ENCODE peak calls at places on chromosome 12, in eight cellular contexts. S is fibroblast of the aortic adventitia; D is Panc1; X is dorsolateral prefrontal cortex; K is GM13977; J is mammary epithelial cell; V is activated CD4-positive, alpha-beta T cell treated with anti-CD3 and anti-CD28 coated beads, Interleukin-2, amount 50 U/mL, for 4 hours; P is ELR. L is an unnamed sample.
A peak's percentile ranks its signal among the peaks of the same experiment; 100 is the strongest.

GRCh38 chr12:3527736-3528135 is 36.7 kb downstream of the PRMT8 start:
- DNase-seq in S (no peak), D (no peak), X (no peak), K (no peak), J (no peak), V (no peak), P (no peak), L (no peak)

GRCh38 chr12:114790276-114790675 is 106.3 kb upstream of the TBX3 start:
- DNase-seq in S (no peak), D (no peak), X (no peak), K (no peak), J (no peak), V (no peak), P (no peak), L (no peak)

GRCh38 chr12:29726321-29726692 is 57.4 kb downstream of the TMTC1 start:
- DNase-seq in S (peak; percentile 30), D (no peak), X (no peak), K (no peak), J (no peak), V (no peak), P (no peak), L (no peak)

GRCh38 chr12:46124848-46125619 is 134.7 kb upstream of the SCAF11 start:
- DNase-seq in S (peak; percentile 92), D (peak; percentile 54), X (no peak), K (peak; percentile 53), J (peak; percentile 74), V (peak; percentile 25), P (peak; percentile 88), L (peak; percentile 77)

GRCh38 chr12:47828967-47829482 is 9.3 kb upstream of the HDAC7 start:
- DNase-seq in S (peak; percentile 73), D (no peak), X (no peak), K (no peak), J (peak; percentile 79), V (no peak), P (peak; percentile 83), L (peak; percentile 92)

GRCh38 chr12:91877022-91877421 is 268.6 kb downstream of the BTG1 start:
- DNase-seq in S (no peak), D (no peak), X (no peak), K (no peak), J (no peak), V (peak; percentile 77), P (peak; percentile 38), L (peak; percentile 21)

GRCh38 chr12:64836856-64837255 is 12.4 kb downstream of the TBC1D30 start:
- DNase-seq in S (no peak), D (no peak), X (no peak), K (no peak), J (no peak), V (no peak), P (no peak), L (no peak)

GRCh38 chr12:119994892-119995658 is 6.0 kb downstream of the BICDL1 start:
- DNase-seq in S (no peak), D (no peak), X (no peak), K (no peak), J (no peak), V (no peak), P (no peak), L (no peak)

GRCh38 chr12:58310368-58310767 is 369.0 kb downstream of the ATP23 start:
- DNase-seq in S (peak; percentile 61), D (no peak), X (no peak), K (no peak), J (peak; percentile 39), V (no peak), P (peak; percentile 92), L (peak; percentile 11)

GRCh38 chr12:47837190-47838171 is 17.8 kb upstream of the HDAC7 start:
- DNase-seq in S (peak; percentile 86), D (peak; percentile 59), X (no peak), K (peak; percentile 78), J (peak; percentile 62), V (peak; percentile 61), P (peak; percentile 78), L (peak; percentile 77)

GRCh38 chr12:50569876-50570275 is 65.1 kb downstream of the DIP2B start:
- DNase-seq in S (peak; percentile 51), D (no peak), X (no peak), K (no peak), J (peak; percentile 46), V (no peak), P (no peak), L (no peak)

GRCh38 chr12:55636116-55636655 is 506 bp upstream of the OR10P1 start:
- DNase-seq in S (no peak), D (no peak), X (no peak), K (no peak), J (no peak), V (no peak), P (no peak), L (no peak)

GRCh38 chr12:99983721-99984258 is 946 bp downstream of the ANKS1B start:
- DNase-seq in S (peak; percentile 6), D (no peak), X (no peak), K (peak; percentile 22), J (no peak), V (no peak), P (no peak), L (no peak)

L was measured in AG20443.